ENCODE peak calls at places on chromosome 21, in four cellular contexts. Y is brain microvascular endothelial cell, R is cardiac fibroblast, F is progenitor cell of endocrine pancreas. B is an unnamed sample.

GRCh38 chr21:30480145-30480544 is at the start of gene KRTAP19-1:
- DNase-seq in Y (no peak), R (no peak), F (no peak), B (no peak)

GRCh38 chr21:38938343-38938742 is 132.6 kb downstream of the ETS2 start:
- DNase-seq in Y (peak), R (peak), F (no peak), B (no peak)

GRCh38 chr21:33368124-33368523 is 35.1 kb upstream of the IFNGR2 start:
- DNase-seq in Y (no peak), R (no peak), F (no peak), B (no peak)

GRCh38 chr21:31580866-31581276 is 78.6 kb upstream of the SOD1 start:
- DNase-seq in Y (peak), R (peak), F (peak), B (peak)

GRCh38 chr21:42191978-42192595 is 26.9 kb upstream of the ABCG1 start:
- DNase-seq in Y (no peak), R (no peak), F (no peak), B (no peak)

GRCh38 chr21:42532466-42533181 is 19.0 kb downstream of the SLC37A1 start:
- DNase-seq in Y (no peak), R (no peak), F (no peak), B (no peak)

GRCh38 chr21:35932232-35932911 is 128.0 kb downstream of the SETD4 start:
- DNase-seq in Y (peak), R (peak), F (no peak), B (no peak)

GRCh38 chr21:43911015-43911934 is 46.3 kb downstream of the AGPAT3 start:
- DNase-seq in Y (no peak), R (peak), F (no peak), B (no peak)

GRCh38 chr21:26964379-26964778 is 2.5 kb downstream of the ADAMTS5 start:
- DNase-seq in Y (no peak), R (peak), F (no peak), B (no peak)

GRCh38 chr21:42262826-42263225 is 43.9 kb downstream of the ABCG1 start:
- DNase-seq in Y (no peak), R (peak), F (no peak), B (no peak)

GRCh38 chr21:14566889-14567288 is 20.8 kb upstream of the SAMSN1 start:
- DNase-seq in Y (no peak), R (no peak), F (no peak), B (no peak)

GRCh38 chr21:36874665-36875064 is 91.8 kb downstream of the HLCS start:
- DNase-seq in Y (no peak), R (no peak), F (no peak), B (no peak)

GRCh38 chr21:42403611-42404231 is at the start of gene UBASH3A:
- DNase-seq in Y (no peak), R (no peak), F (no peak), B (no peak)

GRCh38 chr21:32392299-32392879 is 423 bp downstream of the URB1 start:
- DNase-seq in Y (no peak), R (no peak), F (no peak), B (no peak)

GRCh38 chr21:41610042-41610839 is 102.3 kb upstream of the TMPRSS2 start:
- DNase-seq in Y (peak), R (peak), F (peak), B (peak)

GRCh38 chr21:40765771-40766170 is 81.2 kb downstream of the DSCAM start:
- DNase-seq in Y (no peak), R (no peak), F (no peak), B (no peak)

GRCh38 chr21:39363607-39364555 is 15.0 kb upstream of the HMGN1 start:
- DNase-seq in Y (no peak), R (no peak), F (no peak), B (no peak)

GRCh38 chr21:36487641-36488307 is 7.9 kb upstream of the CLDN14 start:
- DNase-seq in Y (peak), R (peak), F (no peak), B (no peak)

GRCh38 chr21:37257526-37257966 is 9.6 kb downstream of the VPS26C start:
- DNase-seq in Y (peak), R (peak), F (no peak), B (peak)

GRCh38 chr21:16169810-16170209 is 440.0 kb downstream of the USP25 start:
- DNase-seq in Y (no peak), R (no peak), F (no peak), B (no peak)

GRCh38 chr21:42507418-42507817 is 6.2 kb upstream of the SLC37A1 start:
- DNase-seq in Y (no peak), R (no peak), F (no peak), B (no peak)

GRCh38 chr21:33587792-33588484 is 546 bp downstream of the DONSON start:
- DNase-seq in Y (peak), R (peak), F (peak), B (no peak)

DNA sequence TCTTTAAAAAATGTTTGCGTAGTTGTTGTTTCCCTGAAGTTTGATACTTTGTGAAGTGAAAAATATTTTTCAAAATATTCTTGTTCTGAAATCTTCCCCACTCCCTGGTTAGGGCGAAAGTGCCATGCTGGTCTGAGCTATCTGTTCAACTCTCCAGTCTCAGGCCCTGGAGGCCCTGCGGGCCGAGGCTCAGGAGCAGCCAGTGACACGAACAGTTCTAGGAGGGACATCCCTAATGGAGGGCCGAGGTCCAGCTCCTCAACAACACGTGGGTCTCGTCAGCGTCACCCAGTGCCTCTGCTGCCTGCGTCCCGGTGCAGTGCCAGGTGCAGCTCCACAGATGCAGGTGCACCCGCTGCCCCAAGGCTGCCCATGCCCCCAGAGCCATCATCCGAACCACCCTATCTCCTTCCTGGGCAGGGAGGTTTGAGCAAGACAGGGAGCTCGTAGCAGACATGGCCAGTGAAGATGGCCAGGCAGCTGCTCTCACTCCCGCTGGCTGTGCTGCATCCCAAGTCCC is 69.7 kb upstream of the COL6A1 start:
- DNase-seq in Y (no peak), R (no peak), F (no peak), B (no peak)
- TF ChIP-seq CTCF in Y (no peak), R (no peak), F (no peak), B (no peak)

DNA sequence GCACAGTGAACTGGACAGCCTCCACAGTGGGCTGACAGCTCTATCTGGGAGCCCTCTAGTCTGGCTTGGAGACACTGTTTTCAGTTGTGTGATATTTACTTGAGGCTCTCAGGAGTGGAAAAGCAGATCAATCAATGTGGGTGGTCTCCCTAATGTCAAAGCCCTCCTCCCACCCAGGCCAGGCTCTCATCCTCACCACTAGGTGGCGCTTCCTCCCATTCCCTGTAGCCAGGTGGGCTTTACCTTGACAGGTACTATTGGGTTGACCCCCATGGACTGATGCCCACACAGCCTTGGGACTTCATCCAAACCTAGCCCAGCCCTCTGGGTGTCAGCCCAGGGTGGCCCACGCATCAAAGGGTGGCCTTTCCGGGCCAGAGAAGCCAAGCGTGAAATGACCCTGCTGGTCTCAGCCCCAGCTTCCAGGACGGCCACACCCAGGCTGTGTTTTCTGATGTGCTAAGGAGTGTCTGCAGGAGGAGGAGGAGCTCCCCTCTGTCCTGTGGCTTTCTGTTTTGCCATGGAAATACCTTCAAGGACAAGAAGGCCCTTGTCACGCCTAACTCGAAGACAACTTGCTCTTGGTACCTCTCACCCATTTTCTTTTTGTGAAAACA is 54.0 kb downstream of the CLIC6 start:
- DNase-seq in Y (no peak), R (no peak), F (peak), B (peak)
- TF ChIP-seq CTCF in Y (peak), R (peak), F (peak), B (peak)

GRCh38 chr21:25857308-25858099 is 122.7 kb downstream of the GABPA start:
- DNase-seq in Y (no peak), R (peak), F (no peak), B (no peak)
- TF ChIP-seq CTCF in Y (no peak), R (no peak), F (no peak), B (no peak)

GRCh38 chr21:28742527-28742926 is 250.2 kb downstream of the LTN1 start:
- DNase-seq in Y (peak), R (peak), F (no peak), B (no peak)
- TF ChIP-seq CTCF in Y (peak), R (peak), F (no peak), B (peak)